ENCODE peak calls at places on chromosomes 6 and 20, in nine cellular contexts. J is ACHN; V is NCI-H1092; L is left lung; D is neuronal stem cell; P is activated T-helper 1 cell treated with anti-CD3 and anti-CD28 coated beads, Interleukin-12 subunit alpha, Interleukin-12 subunit beta, Interleukin-2, Interleukin-4 antibody, amounts not matched to agents 30 ng/mL and 10 ng/mL and 1 ng/mL, durations not matched to agents 14 hours and 24 hours and 36 hours; C is dorsolateral prefrontal cortex; S is T-cell; M is iris pigment epithelial cell. H is an unnamed sample.

GRCh38 chr6:72975346-72975745 is 249.9 kb downstream of the KHDC1L start:
- DNase-seq in J (no peak), V (no peak), L (no peak), D (no peak), P (no peak), C (no peak), S (no peak), M (no peak), H (peak)

GRCh38 chr20:46572181-46572580 is 21.7 kb upstream of the OCSTAMP start:
- DNase-seq in J (no peak), V (peak), L (no peak), D (no peak), P (no peak), C (peak), S (no peak), M (no peak), H (no peak)

GRCh38 chr6:35919827-35920751 is 809 bp downstream of the SRPK1 start:
- DNase-seq in J (peak), V (no peak), L (peak), D (peak), P (peak), C (no peak), S (peak), M (peak), H (no peak)

GRCh38 chr20:50710492-50711063 is 19.2 kb upstream of the RIPOR3 start:
- DNase-seq in J (no peak), V (no peak), L (no peak), D (no peak), P (no peak), C (no peak), S (no peak), M (peak), H (no peak)

GRCh38 chr20:33991498-33991897 is 2.2 kb upstream of the RALY start:
- DNase-seq in J (no peak), V (no peak), L (no peak), D (no peak), P (no peak), C (no peak), S (no peak), M (no peak), H (no peak)

GRCh38 chr6:40962241-40962640 is 76.8 kb downstream of the UNC5CL start:
- DNase-seq in J (peak), V (no peak), L (no peak), D (no peak), P (peak), C (no peak), S (no peak), M (peak), H (peak)

GRCh38 chr6:30238178-30238795 is 25.1 kb upstream of the TRIM26 start:
- DNase-seq in J (peak), V (no peak), L (no peak), D (no peak), P (no peak), C (no peak), S (no peak), M (peak), H (no peak)

GRCh38 chr20:1757606-1758507 is 100.3 kb upstream of the SIRPG start:
- DNase-seq in J (no peak), V (no peak), L (no peak), D (no peak), P (no peak), C (no peak), S (no peak), M (no peak), H (no peak)

GRCh38 chr20:5531318-5532081 is 214.7 kb upstream of the PROKR2 start:
- DNase-seq in J (no peak), V (no peak), L (no peak), D (no peak), P (no peak), C (no peak), S (no peak), M (peak), H (no peak)

GRCh38 chr6:40210628-40211056 is 276.4 kb upstream of the MOCS1 start:
- DNase-seq in J (no peak), V (no peak), L (no peak), D (no peak), P (no peak), C (no peak), S (no peak), M (no peak), H (no peak)

GRCh38 chr6:105936972-105937371 is 149.2 kb upstream of the PRDM1 start:
- DNase-seq in J (no peak), V (no peak), L (no peak), D (no peak), P (no peak), C (no peak), S (no peak), M (no peak), H (no peak)